ENCODE peak calls at places on chromosomes 12 and 14, in eight cellular contexts. P is HepG2, Y is SK-N-SH, E is suprapubic skin, S is stomach, M is transverse colon, Z is ovary, H is H1. B is an unnamed sample. For H3K36me3 and H3K27me3, the result is how much of the 10 kb centered on the place peaks cover.

GRCh38 chr12:14450479-14450878 is 85.0 kb downstream of the ATF7IP start:
- DNase-seq in S (no peak), H (no peak), M (no peak), P (no peak), Z (no peak), Y (no peak), E (no peak), B (no peak)

GRCh38 chr12:62256408-62257079 is 3.7 kb upstream of the USP15 start:
- DNase-seq in Y (no peak), H (no peak), E (no peak), Z (peak), M (no peak), S (no peak), P (no peak), B (no peak)

GRCh38 chr12:6367969-6368892 is 7.1 kb downstream of the SCNN1A start:
- DNase-seq in M (no peak), P (no peak), H (no peak), Y (no peak), E (no peak), Z (no peak), S (no peak), B (no peak)

GRCh38 chr12:20368653-20369163 is 371 bp downstream of the PDE3A start:
- DNase-seq in P (no peak), S (no peak), E (no peak), Z (peak), Y (peak), H (no peak), M (peak), B (peak)

GRCh38 chr14:66070542-66071319 is 415.4 kb upstream of the CCDC196 start:
- DNase-seq in M (peak), Y (peak), Z (no peak), H (peak), S (peak), E (no peak), P (peak), B (peak)

GRCh38 chr12:27555928-27556778 is 32.1 kb downstream of the PPFIBP1 start:
- DNase-seq in S (no peak), P (no peak), Y (no peak), E (no peak), H (no peak), Z (no peak), M (no peak), B (no peak)

GRCh38 chr12:62930546-62931425 is 4.2 kb downstream of the PPM1H start:
- DNase-seq in M (no peak), Y (no peak), E (no peak), S (no peak), Z (no peak), H (no peak), P (no peak), B (no peak)

GRCh38 chr14:89187501-89187900 is 229.5 kb downstream of the FOXN3 start:
- DNase-seq in H (peak), Y (no peak), Z (no peak), P (no peak), S (no peak), E (no peak), M (no peak), B (no peak)

GRCh38 chr12:107148105-107148504 is 54.8 kb upstream of the CRY1 start:
- DNase-seq in H (no peak), Y (no peak), M (no peak), E (no peak), P (no peak), S (no peak), Z (no peak), B (no peak)

GRCh38 chr12:119676022-119676421 is 8.1 kb downstream of the PRKAB1 start:
- DNase-seq in Y (no peak), S (no peak), E (no peak), Z (no peak), P (no peak), H (no peak), M (no peak), B (no peak)

GRCh38 chr14:52906141-52906601 is 44.7 kb downstream of the FERMT2 start:
- DNase-seq in H (no peak), M (no peak), Y (no peak), Z (no peak), P (no peak), S (no peak), E (no peak), B (no peak)

GRCh38 chr12:52166672-52167071 is 25.1 kb downstream of the KRT80 start:
- DNase-seq in Z (no peak), Y (no peak), M (no peak), P (no peak), H (no peak), E (no peak), S (no peak), B (no peak)

GRCh38 chr14:70289138-70289537 is 70.3 kb downstream of the COX16 start:
- DNase-seq in Y (no peak), P (no peak), M (no peak), E (no peak), H (no peak), S (no peak), Z (no peak), B (no peak)

GRCh38 chr14:21255385-21256101 is 13.7 kb downstream of the HNRNPC start:
- DNase-seq in Z (no peak), E (no peak), S (no peak), Y (no peak), P (no peak), M (no peak), H (no peak), B (no peak)

GRCh38 chr14:22657861-22658260 is 13.7 kb upstream of the OR6J1 start:
- DNase-seq in M (no peak), Y (no peak), S (no peak), P (peak), Z (no peak), E (no peak), H (no peak), B (no peak)

GRCh38 chr14:29320261-29320660 is 553.7 kb downstream of the FOXG1 start:
- DNase-seq in Y (no peak), E (no peak), P (no peak), H (no peak), Z (no peak), M (no peak), S (no peak), B (no peak)

GRCh38 chr14:69695664-69696527 is 71.0 kb upstream of the SRSF5 start:
- DNase-seq in Z (peak), S (peak), P (no peak), H (no peak), M (peak), Y (peak), E (no peak), B (no peak)

GRCh38 chr14:75486317-75486716 is 36.0 kb upstream of the BATF start:
- DNase-seq in H (no peak), Y (no peak), E (no peak), Z (no peak), P (no peak), M (no peak), S (no peak), B (no peak)

GRCh38 chr12:108349245-108349644 is 10.1 kb upstream of the CMKLR1 start:
- DNase-seq in Y (no peak), Z (peak), H (no peak), P (no peak), E (no peak), M (no peak), S (no peak), B (no peak)

GRCh38 chr14:64293976-64294671 is at the start of gene ESR2:
- DNase-seq in Y (peak), H (peak), Z (peak), P (no peak), S (peak), M (peak), E (no peak), B (no peak)

GRCh38 chr14:55580401-55581010 is 499 bp downstream of the KTN1 start:
- DNase-seq in P (no peak), E (peak), M (peak), Y (peak), Z (peak), S (peak), H (no peak), B (no peak)

GRCh38 chr12:104303538-104304151 is at the start of gene EID3:
- DNase-seq in S (peak), M (peak), H (peak), E (peak), Y (peak), Z (peak), P (no peak), B (peak)

GRCh38 chr12:6647083-6647604 is at the start of gene ACRBP:
- DNase-seq in S (peak), E (no peak), H (peak), M (peak), Y (no peak), P (no peak), Z (peak), B (peak)

GRCh38 chr14:61466249-61466904 is 145.0 kb downstream of the PRKCH start:
- DNase-seq in Z (peak), H (peak), Y (no peak), P (peak), S (no peak), E (no peak), M (peak), B (no peak)

GRCh38 chr12:10409387-10409786 is at the start of gene KLRC4:
- DNase-seq in Z (no peak), H (no peak), Y (no peak), E (no peak), M (no peak), S (no peak), P (no peak), B (no peak)

GRCh38 chr14:105067140-105067968 is 2.1 kb upstream of the GPR132 start:
- DNase-seq in E (no peak), Y (no peak), H (no peak), M (no peak), S (no peak), Z (no peak), P (no peak), B (no peak)

GRCh38 chr14:28656704-28657255 is 109.8 kb upstream of the FOXG1 start:
- DNase-seq in Y (no peak), S (no peak), M (no peak), Z (no peak), E (no peak), H (no peak), P (no peak), B (no peak)

GRCh38 chr14:81329640-81330385 is 70.3 kb downstream of the STON2 start:
- DNase-seq in E (no peak), Y (no peak), H (no peak), M (no peak), P (no peak), Z (no peak), S (no peak), B (no peak)

GRCh38 chr12:93698307-93699092 is 21.3 kb downstream of the CRADD start:
- DNase-seq in M (no peak), Y (no peak), H (no peak), P (peak), E (no peak), S (no peak), Z (no peak), B (no peak)

GRCh38 chr12:93704122-93704521 is 26.9 kb downstream of the CRADD start:
- DNase-seq in E (no peak), H (no peak), Y (no peak), S (no peak), Z (no peak), P (no peak), M (no peak), B (no peak)

GRCh38 chr12:93702707-93703305 is 25.6 kb downstream of the CRADD start:
- DNase-seq in Y (no peak), H (no peak), M (no peak), S (no peak), P (no peak), Z (no peak), E (no peak), B (no peak)

GRCh38 chr12:93696462-93696861 is 19.3 kb downstream of the CRADD start:
- DNase-seq in P (no peak), E (no peak), S (no peak), H (no peak), M (no peak), Z (no peak), Y (no peak), B (no peak)

GRCh38 chr12:93699271-93700141 is 22.3 kb downstream of the CRADD start:
- DNase-seq in Z (no peak), E (no peak), M (no peak), H (no peak), Y (no peak), S (no peak), P (peak), B (no peak)
- TF ChIP-seq EP300 in Z (no peak), E (no peak), M (no peak), H (no peak), Y (peak), S (no peak), P (no peak), B (no peak)

DNA sequence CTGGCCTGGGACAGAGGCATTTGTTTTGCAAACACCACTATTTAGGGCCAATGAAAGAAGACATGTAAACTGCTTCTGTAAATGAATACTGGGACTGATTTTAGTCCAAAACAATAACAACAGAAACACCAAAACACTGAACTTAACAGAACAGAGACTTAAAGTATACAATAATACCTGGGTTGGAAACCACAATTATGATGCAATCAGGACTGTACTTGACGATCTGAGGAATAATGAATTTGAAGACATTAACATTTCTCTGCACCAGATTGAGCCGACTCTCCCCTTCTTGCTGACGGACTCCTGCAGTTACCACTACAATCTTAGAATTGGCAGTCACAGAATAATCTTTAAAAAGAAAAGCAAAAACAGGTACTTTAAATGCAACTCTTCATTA is 13.9 kb downstream of the LDHB start:
- DNase-seq in M (no peak), Z (no peak), Y (no peak), E (no peak), P (no peak), S (no peak), H (no peak), B (no peak)
- H3K36me3 ChIP-seq in M (under half), Z (under half), Y (half or more), E (under half), P (under half), S (half or more), H (half or more), B (half or more)

GRCh38 chr12:57224973-57225679 is 4.4 kb upstream of the SHMT2 start:
- DNase-seq in Y (no peak), M (peak), Z (no peak), E (no peak), S (peak), H (peak), P (no peak), B (no peak)
- H3K27me3 ChIP-seq in Y (under half), M (half or more), Z (under half), E (half or more), S (under half), H (half or more), P (half or more), B (half or more)

GRCh38 chr12:89621511-89621910 is 87.1 kb downstream of the ATP2B1 start:
- DNase-seq in Y (peak), H (no peak), P (no peak), E (no peak), Z (no peak), M (no peak), S (no peak), B (no peak)
- TF ChIP-seq EP300 in Y (no peak), H (no peak), P (no peak), E (no peak), Z (no peak), M (no peak), S (no peak), B (no peak)

GRCh38 chr12:92186038-92186470 is 40.4 kb upstream of the BTG1 start:
- DNase-seq in E (no peak), S (no peak), Z (no peak), Y (no peak), H (no peak), P (no peak), M (no peak), B (no peak)

GRCh38 chr12:92192361-92192760 is 46.7 kb upstream of the BTG1 start:
- DNase-seq in M (no peak), H (no peak), S (no peak), E (no peak), Z (no peak), P (no peak), Y (no peak), B (no peak)

GRCh38 chr12:92185052-92185451 is 39.4 kb upstream of the BTG1 start:
- DNase-seq in P (no peak), Z (no peak), H (no peak), S (no peak), M (no peak), E (no peak), Y (no peak), B (no peak)

GRCh38 chr12:92191061-92191460 is 45.4 kb upstream of the BTG1 start:
- DNase-seq in Y (no peak), S (no peak), M (no peak), H (no peak), E (no peak), P (no peak), Z (no peak), B (no peak)

GRCh38 chr12:92188517-92189188 is 43.0 kb upstream of the BTG1 start:
- DNase-seq in E (no peak), P (no peak), M (no peak), H (no peak), S (no peak), Y (no peak), Z (no peak), B (no peak)
- H3K36me3 ChIP-seq in E (under half), P (under half), M (under half), H (under half), S (under half), Y (under half), Z (under half), B (under half)

GRCh38 chr12:22268406-22268805 is 66.1 kb downstream of the ST8SIA1 start:
- DNase-seq in M (no peak), S (no peak), E (no peak), Y (no peak), P (no peak), Z (no peak), H (no peak), B (no peak)
- H3K27me3 ChIP-seq in M (under half), S (under half), E (under half), Y (under half), P (under half), Z (under half), H (under half), B (under half)

DNA sequence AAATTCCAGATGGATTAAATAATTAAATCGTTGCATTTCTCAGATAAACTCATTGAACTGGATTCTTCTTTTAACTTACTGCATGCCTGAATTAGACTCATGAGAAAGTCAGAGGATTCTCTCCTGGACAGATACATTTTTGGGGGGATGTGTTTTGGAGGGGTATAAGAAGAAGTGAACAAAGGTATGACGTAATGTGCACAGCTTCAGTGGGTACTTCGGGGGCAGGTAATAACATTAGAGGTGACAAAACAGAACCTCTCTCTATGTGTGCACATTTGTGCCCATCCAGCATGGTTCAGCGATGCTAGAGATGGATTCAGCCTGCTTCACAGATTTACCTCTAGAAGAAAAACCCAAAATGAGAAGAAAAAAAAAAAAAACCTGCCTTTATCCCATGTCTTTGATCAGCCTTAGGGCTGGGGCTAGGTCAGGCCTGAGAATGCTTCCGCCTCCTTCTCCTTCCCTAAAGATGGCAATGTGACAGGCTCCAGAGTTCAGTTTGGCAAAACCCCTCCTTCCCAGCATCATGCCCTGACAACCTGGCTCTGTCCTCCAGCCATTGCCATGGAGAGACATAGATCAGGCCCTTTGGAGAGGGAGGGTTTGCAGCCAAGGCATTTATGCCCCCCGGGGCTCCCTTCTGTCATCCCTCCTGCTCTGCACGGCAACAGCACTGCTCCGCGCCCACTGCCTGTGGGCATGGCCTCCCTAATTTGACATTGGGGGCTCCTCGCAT is 166.7 kb downstream of the KCNA5 start:
- DNase-seq in S (no peak), P (no peak), M (no peak), Y (no peak), Z (no peak), H (no peak), E (no peak), B (no peak)
- TF ChIP-seq EP300 in S (no peak), P (no peak), M (no peak), Y (no peak), Z (no peak), H (no peak), E (no peak), B (no peak)

GRCh38 chr14:74083161-74083560 is 1.1 kb downstream of the ALDH6A1 start:
- DNase-seq in E (no peak), S (no peak), H (no peak), P (no peak), M (no peak), Y (no peak), Z (no peak), B (no peak)

GRCh38 chr14:74085047-74085637 is 386 bp downstream of the LIN52 start:
- DNase-seq in P (peak), H (no peak), E (no peak), S (no peak), M (no peak), Y (peak), Z (no peak), B (no peak)

GRCh38 chr14:74083784-74084276 is 423 bp downstream of the ALDH6A1 start:
- DNase-seq in Z (no peak), P (peak), M (no peak), E (no peak), Y (no peak), H (no peak), S (no peak), B (peak)

GRCh38 chr14:74085828-74086227 is 1.1 kb downstream of the LIN52 start:
- DNase-seq in Z (no peak), E (no peak), P (no peak), Y (no peak), S (no peak), H (no peak), M (no peak), B (no peak)

DNA sequence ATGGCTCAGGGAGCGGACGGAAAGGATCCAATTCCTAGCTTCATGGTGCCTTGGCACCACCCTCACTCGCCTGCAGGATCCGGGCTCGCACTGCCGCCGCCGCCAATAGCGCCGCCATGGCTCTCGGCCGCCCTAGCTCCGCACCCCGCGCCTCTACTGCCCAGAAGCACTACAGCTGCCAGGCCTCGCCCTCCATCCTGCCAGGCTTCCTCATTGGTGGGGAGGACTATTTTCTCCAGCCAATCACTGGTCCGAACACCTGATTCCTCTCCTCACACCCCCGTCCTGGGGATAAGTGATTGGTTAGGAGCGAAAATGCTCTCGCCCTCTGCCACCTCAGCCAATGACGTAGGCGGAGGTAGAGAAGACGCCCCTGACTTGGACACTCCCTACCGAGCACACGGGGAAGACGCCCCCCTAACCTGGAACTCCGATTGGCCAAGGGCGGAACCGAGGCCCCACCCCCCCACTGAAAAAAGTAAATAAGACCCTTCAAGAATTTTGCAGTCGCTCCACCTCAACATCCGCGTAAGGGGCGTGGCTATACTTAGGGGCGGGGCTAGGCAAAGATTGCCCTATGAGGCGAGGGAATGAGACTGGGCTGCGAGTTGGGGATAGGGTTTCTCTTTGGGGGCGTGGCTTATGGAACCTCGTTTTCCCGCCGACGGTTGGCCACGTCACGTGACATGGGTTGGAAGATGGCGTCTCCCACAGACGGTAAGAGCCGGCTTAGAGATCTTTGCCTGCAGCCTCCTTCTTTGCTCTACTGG is at the start of the genes ALDH6A1 and LIN52:
- DNase-seq in M (peak), E (peak), H (peak), Z (peak), P (peak), S (peak), Y (peak), B (peak)
- H3K36me3 ChIP-seq in M (under half), E (under half), H (under half), Z (under half), P (under half), S (under half), Y (under half), B (under half)

GRCh38 chr12:42586268-42586667 is 3.3 kb downstream of the PRICKLE1 start:
- DNase-seq in S (no peak), Y (no peak), Z (no peak), P (no peak), E (no peak), H (no peak), M (no peak), B (no peak)
- H3K27me3 ChIP-seq in S (under half), Y (under half), Z (under half), P (under half), E (under half), H (under half), M (half or more), B (under half)

GRCh38 chr12:48592591-48593086 is 22.8 kb upstream of the LALBA start:
- DNase-seq in H (no peak), Y (no peak), S (no peak), P (no peak), M (no peak), Z (no peak), E (no peak), B (no peak)
- TF ChIP-seq EP300 in H (no peak), Y (no peak), S (no peak), P (no peak), M (no peak), Z (no peak), E (no peak), B (no peak)